ENCODE peak calls at places on chromosomes 13 and 19, in four cellular contexts. W is hepatocyte, K is lung, B is epithelial cell of proximal tubule. D is an unnamed sample.

GRCh38 chr13:29733069-29733700 is 117.2 kb downstream of the UBL3 start:
- DNase-seq in W (peak), K (no peak), B (no peak), D (no peak)

GRCh38 chr13:106088094-106088493 is 447.4 kb downstream of the EFNB2 start:
- DNase-seq in W (no peak), K (no peak), B (peak), D (no peak)

GRCh38 chr19:53768401-53768800 is 55.7 kb downstream of the NLRP12 start:
- DNase-seq in W (no peak), K (no peak), B (no peak), D (no peak)

GRCh38 chr19:49758292-49758691 is 4.8 kb downstream of the TSKS start:
- DNase-seq in W (no peak), K (no peak), B (no peak), D (no peak)

GRCh38 chr13:113545455-113545930 is 39.1 kb upstream of the TFDP1 start:
- DNase-seq in W (no peak), K (no peak), B (no peak), D (no peak)

GRCh38 chr13:60765700-60766411 is 368.8 kb downstream of the TDRD3 start:
- DNase-seq in W (peak), K (peak), B (peak), D (no peak)

GRCh38 chr19:50702870-50703829 is 16.5 kb downstream of the SHANK1 start:
- DNase-seq in W (no peak), K (no peak), B (no peak), D (no peak)

GRCh38 chr13:45500492-45501174 is 35.9 kb downstream of the COG3 start:
- DNase-seq in W (no peak), K (no peak), B (peak), D (no peak)

GRCh38 chr13:98300956-98301641 is 124.0 kb upstream of the RNF113B start:
- DNase-seq in W (peak), K (no peak), B (no peak), D (no peak)

GRCh38 chr13:35283856-35284255 is 192.6 kb downstream of the MAB21L1 start:
- DNase-seq in W (peak), K (no peak), B (no peak), D (peak)

GRCh38 chr19:10670187-10670586 is 16.0 kb downstream of the ILF3 start:
- DNase-seq in W (no peak), K (no peak), B (no peak), D (no peak)

GRCh38 chr13:38262211-38262610 is 87.4 kb upstream of the UFM1 start:
- DNase-seq in W (no peak), K (no peak), B (no peak), D (no peak)

GRCh38 chr13:109595466-109595865 is 190.9 kb downstream of the IRS2 start:
- DNase-seq in W (no peak), K (no peak), B (no peak), D (no peak)

GRCh38 chr19:9792191-9793050 is 23.9 kb upstream of the ZNF846 start:
- DNase-seq in W (peak), K (peak), B (peak), D (peak)

GRCh38 chr19:45419895-45420294 is 3.8 kb downstream of the ERCC1 start:
- DNase-seq in W (no peak), K (no peak), B (no peak), D (no peak)

GRCh38 chr19:16825312-16826168 is 3.7 kb upstream of the SIN3B start:
- DNase-seq in W (peak), K (peak), B (peak), D (no peak)

GRCh38 chr13:60931858-60932546 is 483.6 kb downstream of the PCDH20 start:
- DNase-seq in W (no peak), K (no peak), B (no peak), D (no peak)

GRCh38 chr19:46471116-46471733 is at the start of gene PNMA8A:
- DNase-seq in W (peak), K (peak), B (no peak), D (no peak)

GRCh38 chr13:85371254-85371653 is 428.0 kb downstream of the SLITRK6 start:
- DNase-seq in W (no peak), K (no peak), B (no peak), D (no peak)

GRCh38 chr13:98466634-98467236 is 110.2 kb downstream of the STK24 start:
- DNase-seq in W (no peak), K (no peak), B (no peak), D (peak)

GRCh38 chr13:30362869-30363268 is 55.5 kb upstream of the KATNAL1 start:
- DNase-seq in W (no peak), K (no peak), B (no peak), D (no peak)

DNA sequence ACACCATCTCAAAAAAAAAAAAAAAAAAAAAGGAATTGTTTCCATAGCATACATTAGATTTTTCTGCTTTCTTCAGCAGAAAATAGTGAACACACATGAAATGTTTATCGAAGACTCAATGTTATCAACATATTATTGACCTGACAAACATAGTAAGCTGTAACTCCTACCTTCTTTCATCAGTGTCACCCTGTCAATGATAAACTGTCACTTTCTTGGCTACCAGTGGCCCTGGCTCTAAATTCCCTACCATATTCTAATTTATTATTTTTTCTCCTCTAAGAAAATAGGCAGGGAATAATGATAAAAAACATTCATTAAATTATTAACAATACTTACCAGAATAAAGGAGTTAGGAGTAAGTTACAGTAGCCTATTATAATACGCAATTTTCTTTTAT is 127.3 kb upstream of the KLHL1 start:
- DNase-seq in W (no peak), K (no peak), B (no peak), D (no peak)
- TF ChIP-seq CTCF in W (no peak), K (no peak), B (no peak), D (no peak)

GRCh38 chr13:104357174-104357573 is 1291.0 kb upstream of the SLC10A2 start:
- DNase-seq in W (no peak), K (no peak), B (peak), D (no peak)
- H3K4me3 ChIP-seq in W (no peak), K (no peak), B (no peak), D (no peak)

GRCh38 chr19:43429395-43429794 is 14.7 kb downstream of the TEX101 start:
- DNase-seq in W (no peak), K (no peak), B (no peak), D (no peak)

GRCh38 chr19:43422689-43423066 is 8.0 kb downstream of the TEX101 start:
- DNase-seq in W (no peak), K (no peak), B (no peak), D (no peak)

GRCh38 chr19:43423779-43424178 is 9.1 kb downstream of the TEX101 start:
- DNase-seq in W (no peak), K (no peak), B (no peak), D (no peak)

GRCh38 chr19:43422000-43422688 is 7.5 kb downstream of the TEX101 start:
- DNase-seq in W (no peak), K (no peak), B (no peak), D (no peak)

DNA sequence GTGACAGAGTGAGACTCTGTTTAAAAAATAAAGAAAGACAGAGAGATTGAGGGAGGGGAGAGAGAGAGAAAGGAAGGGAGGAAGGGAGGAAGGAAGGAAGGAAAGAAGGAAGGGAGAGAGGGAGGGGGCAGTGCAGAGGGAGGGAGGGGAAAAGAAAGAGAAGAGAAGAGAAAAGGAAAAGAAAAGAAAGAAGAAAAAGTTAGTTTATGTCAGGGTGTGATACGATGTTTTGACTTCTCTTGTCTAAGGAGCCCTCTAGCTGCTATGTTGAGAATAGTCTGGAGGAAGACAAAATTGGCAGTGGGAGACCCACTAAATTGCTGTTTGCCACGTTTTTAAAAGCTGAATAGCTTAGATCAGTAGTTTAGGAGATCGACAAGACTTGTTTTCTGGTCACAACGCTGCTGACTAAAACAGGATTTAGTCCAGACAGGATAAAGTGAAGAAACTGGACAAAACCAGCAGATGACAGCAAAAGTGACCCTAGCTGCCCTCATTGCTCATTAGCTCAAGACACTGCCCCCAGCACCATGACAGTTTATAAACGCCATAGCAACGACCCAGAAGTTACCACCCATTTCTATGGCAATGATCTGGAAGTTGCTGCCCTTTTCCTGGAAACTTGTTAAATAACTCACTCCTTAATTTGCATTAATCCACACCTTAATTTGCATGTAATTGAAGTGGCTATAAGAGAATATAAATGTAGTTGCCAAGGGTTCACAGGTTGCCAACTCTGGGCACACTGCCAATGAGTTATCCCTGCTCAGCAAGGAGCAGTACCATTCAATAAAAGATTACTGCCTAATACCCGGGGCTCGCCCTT is 11.1 kb downstream of the TEX101 start:
- DNase-seq in W (peak), K (no peak), B (peak), D (no peak)
- TF ChIP-seq CTCF in W (peak), K (no peak), B (peak), D (peak)

GRCh38 chr19:36114763-36115452 is at the start of gene POLR2I:
- DNase-seq in W (peak), K (peak), B (peak), D (peak)

GRCh38 chr19:36115453-36116343 is at the start of gene TBCB:
- DNase-seq in W (no peak), K (peak), B (no peak), D (no peak)

GRCh38 chr19:36113425-36113824 is 1.2 kb downstream of the POLR2I start:
- DNase-seq in W (no peak), K (no peak), B (no peak), D (no peak)

GRCh38 chr19:36113895-36114762 is 546 bp downstream of the POLR2I start:
- DNase-seq in W (peak), K (peak), B (no peak), D (peak)

DNA sequence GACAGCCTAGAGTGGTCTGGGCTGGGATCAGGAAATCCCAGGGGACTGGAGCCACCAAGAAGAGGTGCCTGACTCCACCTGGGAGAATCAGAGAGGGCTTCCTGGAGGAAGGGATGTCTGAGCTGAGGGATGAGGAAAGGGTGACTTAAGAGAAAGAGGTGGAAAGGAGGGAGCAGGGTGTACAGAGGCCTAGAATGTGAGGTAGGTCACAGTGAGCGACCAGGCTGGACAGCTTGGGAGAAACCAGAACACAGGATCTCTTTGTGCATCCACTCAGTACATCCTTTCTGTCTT is 1.0 kb downstream of the TBCB start:
- DNase-seq in W (no peak), K (no peak), B (no peak), D (no peak)
- H3K4me3 ChIP-seq in W (peak), K (peak), B (peak), D (peak)